ENCODE peak calls at places on chromosome 7, in seven cellular contexts. A is skeletal muscle cell, O is sciatic nerve, L is right cardiac atrium, Y is Right ventricle myocardium superior, G is neuronal stem cell, B is LoVo. R is an unnamed sample.

GRCh38 chr7:93148135-93148534 is at the start of gene SAMD9L:
- DNase-seq in A (no peak), O (no peak), L (no peak), Y (no peak), G (no peak), B (peak; percentile 50), R (no peak)

GRCh38 chr7:8481752-8482446 is 48.5 kb downstream of the NXPH1 start:
- DNase-seq in A (peak; percentile 1), O (no peak), L (peak; percentile 12), Y (no peak), G (no peak), B (no peak), R (no peak)

GRCh38 chr7:157339777-157340677 is 3.2 kb downstream of the DNAJB6 start:
- DNase-seq in A (peak; percentile 33), O (peak; percentile 73), L (peak; percentile 81), Y (peak; percentile 74), G (peak; percentile 57), B (peak; percentile 70), R (no peak)

GRCh38 chr7:40887099-40887498 is 752.3 kb downstream of the SUGCT start:
- DNase-seq in A (no peak), O (no peak), L (no peak), Y (no peak), G (no peak), B (no peak), R (no peak)

GRCh38 chr7:112361154-112361553 is 89.1 kb upstream of the IFRD1 start:
- DNase-seq in A (no peak), O (no peak), L (no peak), Y (no peak), G (no peak), B (no peak), R (no peak)

GRCh38 chr7:132455306-132455705 is 121.0 kb downstream of the PLXNA4 start:
- DNase-seq in A (no peak), O (no peak), L (no peak), Y (no peak), G (no peak), B (no peak), R (no peak)

GRCh38 chr7:132255898-132256297 is 320.4 kb downstream of the PLXNA4 start:
- DNase-seq in A (no peak), O (no peak), L (peak; percentile 76), Y (peak; percentile 60), G (no peak), B (peak; percentile 26), R (peak; percentile 57)

GRCh38 chr7:94665426-94665825 is 9.5 kb upstream of the SGCE start:
- DNase-seq in A (no peak), O (no peak), L (no peak), Y (no peak), G (no peak), B (no peak), R (no peak)

GRCh38 chr7:38881015-38881414 is 28.0 kb downstream of the VPS41 start:
- DNase-seq in A (no peak), O (no peak), L (no peak), Y (no peak), G (no peak), B (no peak), R (no peak)

GRCh38 chr7:32935558-32935957 is 21.7 kb upstream of the FKBP9 start:
- DNase-seq in A (no peak), O (no peak), L (no peak), Y (no peak), G (no peak), B (no peak), R (no peak)